ENCODE peak calls at places on chromosomes 16 and 17, in eight cellular contexts. R is EL; H is NCI-H1048; F is progenitor cell of endocrine pancreas; S is effector CD4-positive, alpha-beta T cell; Q is OCI-LY7; O is stimulated activated naive CD8-positive, alpha-beta T cell treated with anti-CD3 and anti-CD28 coated beads, Interleukin-15, amount 100 ng/mL, for 72 hours; I is COR-L47. L is an unnamed sample.

GRCh38 chr17:5843366-5844026 is 226.7 kb upstream of the WSCD1 start:
- DNase-seq in R (no peak), H (no peak), F (no peak), S (no peak), Q (no peak), O (no peak), I (no peak), L (no peak)

GRCh38 chr16:30924086-30924714 is 828 bp downstream of the FBXL19 start:
- DNase-seq in R (no peak), H (no peak), F (no peak), S (no peak), Q (no peak), O (no peak), I (no peak), L (peak)

GRCh38 chr16:1428511-1428910 is 2.4 kb upstream of the PERCC1 start:
- DNase-seq in R (no peak), H (no peak), F (no peak), S (no peak), Q (peak), O (peak), I (no peak), L (no peak)

GRCh38 chr16:20673882-20674683 is 23.4 kb downstream of the ACSM1 start:
- DNase-seq in R (no peak), H (no peak), F (no peak), S (no peak), Q (no peak), O (no peak), I (no peak), L (no peak)

GRCh38 chr17:83198366-83199341 is 119.2 kb downstream of the METRNL start:
- DNase-seq in R (no peak), H (no peak), F (no peak), S (no peak), Q (peak), O (peak), I (no peak), L (no peak)

GRCh38 chr17:56624315-56624714 is 30.8 kb downstream of the NOG start:
- DNase-seq in R (no peak), H (no peak), F (no peak), S (no peak), Q (no peak), O (no peak), I (no peak), L (no peak)

GRCh38 chr16:3656491-3657468 is 2.3 kb downstream of the DNASE1 start:
- DNase-seq in R (no peak), H (no peak), F (no peak), S (no peak), Q (no peak), O (no peak), I (no peak), L (no peak)

GRCh38 chr16:24748242-24748641 is 18.8 kb downstream of the TNRC6A start:
- DNase-seq in R (peak), H (no peak), F (no peak), S (no peak), Q (no peak), O (no peak), I (no peak), L (no peak)

GRCh38 chr16:4213721-4214120 is 28.2 kb downstream of the SRL start:
- DNase-seq in R (peak), H (no peak), F (no peak), S (no peak), Q (no peak), O (no peak), I (no peak), L (no peak)

GRCh38 chr16:1020591-1020990 is 39.0 kb downstream of the SOX8 start:
- DNase-seq in R (no peak), H (no peak), F (no peak), S (no peak), Q (no peak), O (no peak), I (no peak), L (no peak)

GRCh38 chr16:60107920-60108319 is 1373.8 kb upstream of the GOT2 start:
- DNase-seq in R (no peak), H (no peak), F (no peak), S (no peak), Q (no peak), O (no peak), I (no peak), L (no peak)

GRCh38 chr16:87465306-87465705 is 27.5 kb downstream of the ZCCHC14 start:
- DNase-seq in R (peak), H (no peak), F (no peak), S (no peak), Q (no peak), O (no peak), I (no peak), L (no peak)

GRCh38 chr17:16470302-16470701 is 21.7 kb downstream of the LRRC75A start:
- DNase-seq in R (no peak), H (no peak), F (no peak), S (no peak), Q (no peak), O (no peak), I (peak), L (no peak)

GRCh38 chr16:27405546-27406451 is 3.8 kb downstream of the IL21R start:
- DNase-seq in R (no peak), H (no peak), F (no peak), S (peak), Q (peak), O (peak), I (no peak), L (no peak)

GRCh38 chr17:77470800-77471733 is 330.3 kb downstream of the SEC14L1 start:
- DNase-seq in R (peak), H (no peak), F (no peak), S (no peak), Q (no peak), O (no peak), I (no peak), L (peak)

GRCh38 chr16:81612351-81613170 is 166.5 kb upstream of the PLCG2 start:
- DNase-seq in R (no peak), H (no peak), F (no peak), S (no peak), Q (no peak), O (no peak), I (no peak), L (no peak)

GRCh38 chr16:28181557-28181914 is 30.2 kb downstream of the XPO6 start:
- DNase-seq in R (peak), H (no peak), F (no peak), S (no peak), Q (no peak), O (no peak), I (no peak), L (no peak)

GRCh38 chr17:32226881-32227280 is 38.8 kb upstream of the RHBDL3 start:
- DNase-seq in R (no peak), H (no peak), F (no peak), S (no peak), Q (no peak), O (no peak), I (no peak), L (no peak)

GRCh38 chr17:2700031-2700490 is 11.5 kb downstream of the CLUH start:
- DNase-seq in R (no peak), H (no peak), F (no peak), S (no peak), Q (no peak), O (no peak), I (no peak), L (no peak)

GRCh38 chr16:89106533-89107208 is 13.0 kb downstream of the ACSF3 start:
- DNase-seq in R (no peak), H (no peak), F (no peak), S (no peak), Q (no peak), O (no peak), I (no peak), L (no peak)

GRCh38 chr17:45287526-45288264 is 25.8 kb upstream of the SPATA32 start:
- DNase-seq in R (peak), H (no peak), F (no peak), S (no peak), Q (no peak), O (no peak), I (no peak), L (no peak)

GRCh38 chr17:16976686-16977550 is 5.0 kb upstream of the TNFRSF13B start:
- DNase-seq in R (no peak), H (no peak), F (no peak), S (no peak), Q (no peak), O (no peak), I (no peak), L (no peak)

GRCh38 chr17:70050192-70050591 is 24.8 kb upstream of the KCNJ16 start:
- DNase-seq in R (peak), H (no peak), F (no peak), S (no peak), Q (no peak), O (no peak), I (no peak), L (no peak)

GRCh38 chr16:74734361-74735161 is 33.9 kb upstream of the MLKL start:
- DNase-seq in R (peak), H (no peak), F (no peak), S (no peak), Q (no peak), O (no peak), I (no peak), L (no peak)

GRCh38 chr17:79891113-79891730 is 52.0 kb upstream of the CBX4 start:
- DNase-seq in R (no peak), H (no peak), F (no peak), S (no peak), Q (no peak), O (no peak), I (no peak), L (no peak)

GRCh38 chr17:11935734-11936406 is 61.4 kb downstream of the ZNF18 start:
- DNase-seq in R (peak), H (no peak), F (peak), S (no peak), Q (peak), O (peak), I (no peak), L (peak)

GRCh38 chr16:53043986-53044571 is 8.6 kb downstream of the CHD9NB start:
- DNase-seq in R (no peak), H (no peak), F (no peak), S (no peak), Q (no peak), O (no peak), I (peak), L (no peak)

GRCh38 chr17:7837375-7838290 is 3.6 kb downstream of the KDM6B start:
- DNase-seq in R (no peak), H (no peak), F (no peak), S (no peak), Q (peak), O (no peak), I (no peak), L (no peak)

GRCh38 chr16:17578921-17579876 is 108.4 kb upstream of the XYLT1 start:
- DNase-seq in R (peak), H (no peak), F (peak), S (peak), Q (peak), O (peak), I (peak), L (peak)

GRCh38 chr17:45248132-45248936 is 13.6 kb downstream of the SPATA32 start:
- DNase-seq in R (no peak), H (no peak), F (no peak), S (peak), Q (peak), O (peak), I (peak), L (peak)

GRCh38 chr16:22751104-22751667 is 62.8 kb upstream of the HS3ST2 start:
- DNase-seq in R (no peak), H (no peak), F (no peak), S (no peak), Q (no peak), O (no peak), I (no peak), L (no peak)

GRCh38 chr17:45837187-45837586 is 7.5 kb upstream of the SPPL2C start:
- DNase-seq in R (no peak), H (no peak), F (no peak), S (no peak), Q (no peak), O (no peak), I (no peak), L (no peak)

GRCh38 chr16:19001788-19002187 is 18.1 kb downstream of the TMC7 start:
- DNase-seq in R (peak), H (no peak), F (no peak), S (no peak), Q (no peak), O (no peak), I (no peak), L (no peak)

GRCh38 chr17:28530250-28530649 is 22.2 kb downstream of the UNC119 start:
- DNase-seq in R (no peak), H (no peak), F (no peak), S (no peak), Q (no peak), O (no peak), I (no peak), L (no peak)

GRCh38 chr17:64186171-64187092 is 56.5 kb upstream of the ERN1 start:
- DNase-seq in R (no peak), H (no peak), F (no peak), S (no peak), Q (no peak), O (no peak), I (no peak), L (no peak)

GRCh38 chr17:80879723-80880649 is 111.7 kb upstream of the CHMP6 start:
- DNase-seq in R (no peak), H (no peak), F (no peak), S (no peak), Q (no peak), O (no peak), I (no peak), L (no peak)

GRCh38 chr16:68759062-68759461 is 22.0 kb downstream of the CDH1 start:
- DNase-seq in R (no peak), H (no peak), F (no peak), S (no peak), Q (no peak), O (no peak), I (no peak), L (no peak)

GRCh38 chr16:73031155-73031866 is 16.6 kb downstream of the ZFHX3 start:
- DNase-seq in R (no peak), H (peak), F (no peak), S (no peak), Q (no peak), O (no peak), I (no peak), L (no peak)